ENCODE peak calls at places on chromosome 4, in six cellular contexts. Z is IMR-90, K is trophoblast cell, P is mesenchymal stem cell, F is mesendoderm, S is H1. L is an unnamed sample.

GRCh38 chr4:119729815-119730643 is 101.4 kb upstream of the PDE5A start:
- DNase-seq in F (no peak), P (peak), K (peak), Z (peak), S (no peak), L (no peak)

GRCh38 chr4:88752076-88752463 is 54.4 kb upstream of the NAP1L5 start:
- DNase-seq in S (no peak), Z (no peak), K (no peak), F (no peak), P (no peak), L (no peak)

GRCh38 chr4:80331693-80332092 is 3.8 kb upstream of the CFAP299 start:
- DNase-seq in P (no peak), Z (no peak), K (no peak), F (no peak), S (no peak), L (no peak)

GRCh38 chr4:169658970-169659735 is 38.8 kb downstream of the CLCN3 start:
- DNase-seq in F (peak), Z (no peak), P (peak), S (no peak), K (peak), L (no peak)

GRCh38 chr4:97720869-97721432 is 422.3 kb downstream of the STPG2 start:
- DNase-seq in P (peak), Z (no peak), S (no peak), K (peak), F (peak), L (no peak)

GRCh38 chr4:156959298-156959702 is 12.3 kb downstream of the PDGFC start:
- DNase-seq in F (no peak), S (no peak), K (peak), P (peak), Z (peak), L (no peak)

GRCh38 chr4:86878640-86879039 is 13.6 kb downstream of the C4orf36 start:
- DNase-seq in K (no peak), Z (no peak), F (peak), P (no peak), S (no peak), L (no peak)

GRCh38 chr4:14916554-14917304 is 85.6 kb upstream of the CPEB2 start:
- DNase-seq in P (peak), S (no peak), Z (peak), K (no peak), F (peak), L (no peak)

GRCh38 chr4:142274137-142274536 is 572.0 kb downstream of the INPP4B start:
- DNase-seq in Z (peak), P (peak), F (no peak), S (no peak), K (peak), L (no peak)

GRCh38 chr4:24471623-24472510 is 112.5 kb downstream of the DHX15 start:
- DNase-seq in S (peak), K (no peak), P (peak), Z (no peak), F (peak), L (peak)

GRCh38 chr4:3305610-3306371 is 13.0 kb downstream of the RGS12 start:
- DNase-seq in F (peak), S (no peak), P (peak), K (no peak), Z (peak), L (no peak)

GRCh38 chr4:187017156-187017555 is 293.5 kb upstream of the FAT1 start:
- DNase-seq in P (peak), F (peak), K (no peak), S (no peak), Z (no peak), L (no peak)

GRCh38 chr4:14023036-14023435 is 395.5 kb upstream of the BOD1L1 start:
- DNase-seq in K (no peak), Z (peak), F (no peak), S (no peak), P (peak), L (no peak)

GRCh38 chr4:159374749-159375535 is 272.1 kb downstream of the RAPGEF2 start:
- DNase-seq in F (no peak), S (no peak), P (peak), Z (peak), K (peak), L (no peak)

GRCh38 chr4:149754526-149754925 is 61.1 kb downstream of the IQCM start:
- DNase-seq in K (no peak), Z (peak), S (no peak), P (peak), F (peak), L (no peak)

GRCh38 chr4:169933531-169933930 is 92.7 kb downstream of the MFAP3L start:
- DNase-seq in S (no peak), K (peak), Z (no peak), F (peak), P (no peak), L (no peak)

GRCh38 chr4:82886145-82886942 is 4.6 kb downstream of the SEC31A start:
- DNase-seq in Z (no peak), K (no peak), P (no peak), S (no peak), F (no peak), L (no peak)

GRCh38 chr4:121801715-121802075 is 572 bp downstream of the EXOSC9 start:
- DNase-seq in K (peak), S (no peak), Z (no peak), P (no peak), F (no peak), L (no peak)

GRCh38 chr4:121799888-121800501 is 1.1 kb upstream of the EXOSC9 start:
- DNase-seq in Z (no peak), K (no peak), S (no peak), F (no peak), P (no peak), L (no peak)

GRCh38 chr4:121799208-121799823 is 1.8 kb upstream of the EXOSC9 start:
- DNase-seq in K (no peak), P (no peak), Z (no peak), F (no peak), S (no peak), L (no peak)

GRCh38 chr4:121800638-121800960 is 524 bp upstream of the EXOSC9 start:
- DNase-seq in S (no peak), Z (no peak), F (no peak), K (no peak), P (no peak), L (no peak)

DNA sequence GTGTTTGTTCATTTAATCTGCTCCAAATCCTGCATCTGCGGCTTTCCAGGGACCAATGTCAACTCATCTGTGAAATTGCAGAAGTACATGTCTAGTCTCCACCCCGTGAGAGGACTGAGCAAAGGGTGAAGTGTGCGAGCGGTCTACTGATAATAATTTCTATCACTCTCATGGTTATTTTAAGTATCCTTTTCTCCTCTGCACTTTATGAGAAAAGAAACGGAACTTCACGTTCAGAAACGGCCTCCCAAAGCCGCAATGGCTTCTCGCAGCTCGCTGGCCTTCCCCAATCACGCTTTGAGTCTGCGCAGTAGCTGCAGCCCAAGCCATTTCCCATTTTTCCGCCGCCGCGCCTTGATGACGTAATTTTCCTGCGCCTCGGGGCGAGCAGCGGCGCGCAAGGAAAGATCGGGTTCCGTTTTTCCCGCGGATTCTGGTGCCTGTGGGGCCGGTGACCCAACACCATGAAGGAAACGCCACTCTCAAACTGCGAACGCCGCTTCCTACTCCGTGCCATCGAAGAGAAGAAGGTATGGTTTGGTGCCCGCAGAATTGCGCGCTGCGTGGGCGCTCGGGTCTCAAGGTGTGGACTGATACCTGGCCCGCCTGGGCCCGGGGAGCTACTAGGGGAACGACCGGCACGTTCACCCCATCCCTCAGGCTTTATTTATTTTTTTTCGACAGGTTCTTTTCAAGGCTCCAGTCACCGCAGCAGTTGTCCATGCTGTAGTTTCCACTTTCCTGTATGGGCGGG is at the start of gene EXOSC9:
- DNase-seq in S (peak), P (peak), Z (peak), F (peak), K (peak), L (peak)
- H3K4ac ChIP-seq in S (peak), P (peak), Z (peak), F (peak), K (peak), L (no peak)

GRCh38 chr4:54228563-54229501 is at the start of gene PDGFRA:
- DNase-seq in Z (peak), K (no peak), S (peak), F (peak), P (peak), L (peak)
- H3K4me3 ChIP-seq in Z (peak), K (peak), S (peak), F (peak), P (peak), L (no peak)

GRCh38 chr4:57104706-57105560 is 5.3 kb downstream of the IGFBP7 start:
- DNase-seq in S (no peak), Z (peak), F (no peak), K (peak), P (peak), L (no peak)

GRCh38 chr4:57102050-57102564 is 8.1 kb downstream of the IGFBP7 start:
- DNase-seq in Z (peak), P (peak), K (no peak), S (no peak), F (no peak), L (no peak)

GRCh38 chr4:57099363-57099762 is 10.8 kb downstream of the IGFBP7 start:
- DNase-seq in P (no peak), Z (no peak), F (no peak), K (peak), S (no peak), L (no peak)

GRCh38 chr4:57100979-57101629 is 9.1 kb downstream of the IGFBP7 start:
- DNase-seq in F (no peak), K (peak), S (no peak), P (no peak), Z (no peak), L (no peak)

DNA sequence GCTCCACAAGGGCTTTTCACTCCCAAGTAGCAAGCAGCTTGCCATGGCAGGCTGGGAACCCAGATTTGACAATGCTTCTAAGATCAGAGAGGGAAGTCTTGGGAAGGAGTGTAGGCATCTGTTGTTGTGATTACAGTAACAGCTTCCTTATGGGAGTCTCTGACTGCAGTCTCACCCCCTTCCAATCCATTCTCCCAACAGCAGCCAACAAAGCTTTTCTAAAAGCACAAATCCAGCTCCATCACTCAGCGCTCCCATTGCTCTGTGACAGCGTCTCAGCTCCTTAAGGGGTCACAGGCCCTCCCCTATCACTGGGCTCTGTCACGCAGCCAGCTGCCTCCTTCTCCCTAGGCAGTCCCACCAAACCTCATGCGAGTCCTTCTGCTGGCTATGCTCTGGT is 7.1 kb downstream of the IGFBP7 start:
- DNase-seq in K (no peak), S (no peak), P (peak), Z (peak), F (no peak), L (no peak)
- H3K4ac ChIP-seq in K (peak), S (no peak), P (peak), Z (peak), F (no peak), L (no peak)

GRCh38 chr4:101280866-101281600 is 66.3 kb downstream of the PPP3CA start:
- DNase-seq in Z (no peak), K (no peak), P (peak), F (peak), S (no peak), L (no peak)
- H3K4me3 ChIP-seq in Z (no peak), K (no peak), P (no peak), F (no peak), S (no peak), L (no peak)

DNA sequence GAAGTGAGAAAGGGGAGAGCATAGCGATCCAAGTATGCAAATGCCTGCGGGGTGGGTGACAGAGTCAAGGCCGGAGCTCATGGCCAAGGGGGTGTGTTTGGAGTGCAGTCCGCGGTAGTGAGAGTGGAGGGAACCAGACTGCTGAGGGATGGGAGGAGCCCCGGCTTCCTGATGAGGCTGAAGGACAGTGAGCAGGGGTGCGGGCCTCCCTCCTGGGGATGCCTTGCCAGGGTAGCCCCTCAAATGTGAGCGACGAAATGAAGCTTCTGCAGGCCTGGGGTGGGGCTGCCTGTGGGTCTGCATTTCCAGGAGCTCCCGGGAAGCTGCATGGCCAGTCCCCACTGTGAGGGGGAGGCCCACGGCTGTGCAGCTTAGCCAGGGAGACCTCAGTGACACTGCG is 45.0 kb downstream of the PSAPL1 start:
- DNase-seq in F (no peak), P (no peak), K (no peak), S (peak), Z (no peak), L (no peak)
- H3K4ac ChIP-seq in F (no peak), P (no peak), K (no peak), S (no peak), Z (no peak), L (no peak)

GRCh38 chr4:151226004-151226932 is 50.7 kb upstream of the PRSS48 start:
- DNase-seq in Z (peak), P (peak), K (peak), S (no peak), F (peak), L (no peak)
- H3K4me3 ChIP-seq in Z (peak), P (no peak), K (no peak), S (no peak), F (no peak), L (no peak)

L was measured in neuronal stem cell.